ENCODE peak calls at places on chromosomes 11 and 22, in five cellular contexts. F is K562, N is BE2C, G is psoas muscle, K is GM20000. E is an unnamed sample.

GRCh38 chr11:131099746-131100145 is 183.5 kb upstream of the SNX19 start:
- DNase-seq in N (no peak), K (no peak), F (no peak), G (no peak), E (no peak)

GRCh38 chr11:9380773-9381172 is 3.7 kb upstream of the IPO7 start:
- DNase-seq in N (no peak), K (no peak), G (no peak), F (no peak), E (no peak)

GRCh38 chr22:21791635-21792625 is 56.3 kb upstream of the YPEL1 start:
- DNase-seq in K (peak), F (peak), N (no peak), G (no peak), E (no peak)

GRCh38 chr11:17479284-17480214 is 2.9 kb upstream of the ABCC8 start:
- DNase-seq in K (no peak), N (peak), F (peak), G (no peak), E (no peak)

GRCh38 chr22:36211237-36211881 is 9.8 kb upstream of the APOL4 start:
- DNase-seq in G (no peak), N (no peak), K (no peak), F (peak), E (no peak)

GRCh38 chr22:44575344-44576268 is 77.6 kb upstream of the RTL6 start:
- DNase-seq in G (no peak), K (no peak), N (no peak), F (no peak), E (no peak)

GRCh38 chr11:125272092-125272491 is 107.5 kb downstream of the PKNOX2 start:
- DNase-seq in K (no peak), G (no peak), N (no peak), F (no peak), E (no peak)

GRCh38 chr11:11969380-11970215 is 38.8 kb downstream of the DKK3 start:
- DNase-seq in K (no peak), G (no peak), F (no peak), N (no peak), E (no peak)

GRCh38 chr11:75495749-75496641 is 29.7 kb downstream of the GDPD5 start:
- DNase-seq in N (peak), F (peak), K (no peak), G (no peak), E (no peak)

GRCh38 chr11:132992838-132993680 is 539.2 kb downstream of the OPCML start:
- DNase-seq in N (no peak), F (no peak), K (no peak), G (no peak), E (no peak)

GRCh38 chr22:44093791-44094190 is 69.7 kb downstream of the PARVB start:
- DNase-seq in G (no peak), K (no peak), N (no peak), F (no peak), E (no peak)

GRCh38 chr22:45934659-45935341 is 42.2 kb downstream of the WNT7B start:
- DNase-seq in F (no peak), K (no peak), G (no peak), N (peak), E (peak)

GRCh38 chr22:45344339-45344738 is 34.6 kb downstream of the FAM118A start:
- DNase-seq in K (no peak), N (peak), F (peak), G (no peak), E (no peak)

GRCh38 chr11:111194789-111195188 is 50.7 kb upstream of the POU2AF2 start:
- DNase-seq in N (no peak), F (no peak), G (no peak), K (no peak), E (no peak)

GRCh38 chr22:37269930-37270678 is 12.2 kb upstream of the CYTH4 start:
- DNase-seq in G (no peak), F (no peak), N (no peak), K (no peak), E (no peak)

GRCh38 chr11:13834463-13834862 is 128.1 kb upstream of the SPON1 start:
- DNase-seq in F (peak), G (no peak), N (peak), K (no peak), E (no peak)

GRCh38 chr22:41217553-41218157 is 12.5 kb downstream of the L3MBTL2 start:
- DNase-seq in F (peak), N (peak), K (peak), G (peak), E (peak)

GRCh38 chr22:48153726-48154125 is 1391.3 kb downstream of the TBC1D22A start:
- DNase-seq in K (no peak), G (no peak), F (no peak), N (no peak), E (no peak)

GRCh38 chr11:119081682-119082081 is 3.0 kb upstream of the HMBS start:
- DNase-seq in K (no peak), G (no peak), F (no peak), N (no peak), E (no peak)

GRCh38 chr22:29039148-29039547 is 22.5 kb downstream of the C22orf31 start:
- DNase-seq in N (no peak), G (no peak), K (no peak), F (no peak), E (no peak)

GRCh38 chr11:125451400-125452124 is 44.5 kb downstream of the FEZ1 start:
- DNase-seq in F (peak), K (peak), G (peak), N (peak), E (no peak)

GRCh38 chr11:83681045-83681781 is 395.0 kb upstream of the CCDC90B start:
- DNase-seq in G (no peak), N (no peak), F (no peak), K (peak), E (no peak)

GRCh38 chr11:71474141-71474770 is 21.3 kb downstream of the NADSYN1 start:
- DNase-seq in K (no peak), G (no peak), N (no peak), F (no peak), E (no peak)

GRCh38 chr22:46446799-46447198 is 90.6 kb downstream of the CELSR1 start:
- DNase-seq in K (no peak), F (no peak), G (no peak), N (peak), E (no peak)

GRCh38 chr11:76791861-76792260 is 8.7 kb downstream of the TSKU start:
- DNase-seq in G (peak), K (no peak), F (no peak), N (no peak), E (peak)

GRCh38 chr11:17718510-17718962 is 835 bp upstream of the MYOD1 start:
- DNase-seq in N (no peak), G (no peak), K (no peak), F (no peak), E (no peak)

GRCh38 chr11:17693531-17693930 is 25.8 kb upstream of the MYOD1 start:
- DNase-seq in K (no peak), N (no peak), F (no peak), G (no peak), E (no peak)

GRCh38 chr11:118265954-118266353 is 1.9 kb upstream of the MPZL2 start:
- DNase-seq in F (no peak), K (no peak), N (no peak), G (peak), E (no peak)

GRCh38 chr11:107457205-107457557 is 444 bp downstream of the CWF19L2 start:
- DNase-seq in G (no peak), K (peak), N (no peak), F (peak), E (no peak)

GRCh38 chr11:17807034-17807433 is 72.5 kb downstream of the KCNC1 start:
- DNase-seq in G (no peak), N (no peak), F (no peak), K (no peak), E (no peak)

GRCh38 chr11:32178692-32179091 is 87.8 kb downstream of the RCN1 start:
- DNase-seq in K (no peak), G (no peak), N (no peak), F (no peak), E (no peak)

GRCh38 chr11:117087446-117087845 is 10.8 kb downstream of the SIK3 start:
- DNase-seq in K (no peak), G (no peak), N (no peak), F (peak), E (no peak)
- TF ChIP-seq CTCF in K (no peak), G (no peak), N (no peak), F (no peak), E (no peak)

DNA sequence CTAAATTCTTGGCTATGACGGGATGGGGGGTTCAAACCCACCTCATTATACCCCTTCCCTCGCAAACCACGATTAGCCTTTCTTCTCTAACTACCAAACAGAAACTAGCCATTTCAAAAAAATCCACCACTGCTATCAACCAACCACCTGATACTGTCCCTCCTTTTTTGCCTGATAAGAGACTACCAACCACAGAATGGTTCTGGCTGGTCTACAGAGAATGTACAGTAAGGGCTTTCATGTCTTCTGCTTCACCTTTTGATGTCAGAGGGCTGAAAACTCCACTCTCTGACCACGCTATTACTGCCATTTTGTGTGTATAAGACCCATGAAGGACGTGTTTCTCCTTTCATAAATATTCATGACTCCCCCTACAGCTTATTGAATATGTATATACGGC is 19.1 kb downstream of the RIC3 start:
- DNase-seq in N (no peak), G (no peak), K (no peak), F (no peak), E (no peak)
- TF ChIP-seq CTCF in N (no peak), G (no peak), K (no peak), F (no peak), E (no peak)

GRCh38 chr11:43582837-43583462 is 97.6 kb upstream of the HSD17B12 start:
- DNase-seq in F (no peak), G (no peak), K (no peak), N (no peak), E (no peak)

GRCh38 chr11:43582024-43582836 is 98.3 kb upstream of the HSD17B12 start:
- DNase-seq in N (no peak), F (no peak), G (no peak), K (no peak), E (no peak)

GRCh38 chr11:43583548-43583947 is 97.0 kb upstream of the HSD17B12 start:
- DNase-seq in G (no peak), N (no peak), F (no peak), K (no peak), E (no peak)

GRCh38 chr11:43589601-43590250 is 90.8 kb upstream of the HSD17B12 start:
- DNase-seq in N (no peak), G (no peak), F (no peak), K (no peak), E (no peak)

GRCh38 chr11:43585877-43586608 is 94.5 kb upstream of the HSD17B12 start:
- DNase-seq in F (peak), G (no peak), N (no peak), K (no peak), E (no peak)
- TF ChIP-seq CTCF in F (no peak), G (no peak), N (no peak), K (no peak), E (no peak)

DNA sequence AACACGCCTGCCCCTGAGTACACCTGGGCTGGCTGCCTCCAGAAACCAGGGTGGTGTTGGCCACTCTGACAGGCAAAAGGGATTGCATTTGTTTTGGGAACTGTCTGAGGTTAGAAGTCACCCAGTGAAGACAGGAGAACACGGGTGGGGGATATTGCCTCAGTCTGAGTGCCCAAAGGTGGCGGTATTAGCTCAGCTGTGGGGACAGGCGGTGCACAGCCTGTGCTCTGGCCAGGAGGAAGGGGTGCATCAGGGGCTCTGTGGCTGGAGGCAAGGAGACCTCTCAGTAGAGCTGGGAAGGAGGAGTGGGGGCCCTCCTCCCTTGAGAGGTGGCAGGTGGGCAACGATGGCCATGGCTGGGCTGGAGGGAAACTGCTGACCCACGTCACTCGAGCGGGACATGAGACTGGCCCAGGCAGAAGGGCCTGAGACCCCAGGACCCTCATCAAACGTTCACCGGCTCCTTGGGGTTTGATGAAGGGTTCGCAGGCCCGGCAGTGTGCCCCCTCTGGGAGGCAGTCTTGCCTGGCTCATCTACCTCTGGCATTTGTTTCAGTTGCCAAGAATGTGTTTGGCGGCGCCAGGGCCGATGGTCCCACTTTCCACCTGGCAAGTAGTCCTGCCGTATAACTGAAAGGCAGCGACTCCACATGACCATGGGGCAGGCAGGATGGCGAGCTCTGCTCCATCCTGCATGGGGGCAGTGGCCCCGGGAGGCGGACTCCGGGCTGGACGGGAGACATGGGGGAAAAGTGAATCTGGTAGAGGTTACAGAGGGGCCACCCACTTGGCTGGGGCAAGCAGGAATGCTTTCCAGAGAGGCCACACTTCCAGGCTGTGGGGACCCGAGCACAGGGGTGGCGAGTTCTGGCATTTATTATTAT is 52.8 kb upstream of the SMIM38 start:
- DNase-seq in F (peak), N (peak), K (no peak), G (no peak), E (no peak)
- TF ChIP-seq CTCF in F (peak), N (peak), K (no peak), G (no peak), E (peak)

DNA sequence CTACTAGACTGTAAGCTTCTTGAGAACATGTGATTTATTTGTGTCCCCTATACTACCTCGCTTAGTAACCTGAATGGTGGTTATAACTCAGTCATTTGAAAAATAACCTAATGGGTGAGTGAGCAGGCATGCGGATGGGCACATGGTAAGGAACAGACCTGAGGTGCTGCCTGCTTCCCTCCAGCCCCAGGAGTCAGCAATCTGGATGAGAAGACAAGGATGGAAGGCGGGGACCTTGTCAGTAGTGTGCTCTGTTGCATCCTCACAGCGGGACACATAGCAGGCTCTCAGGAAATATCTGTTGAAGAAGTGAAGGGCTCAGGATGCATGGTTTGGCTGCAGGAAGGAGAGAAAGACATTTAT is 108.6 kb downstream of the ZBTB16 start:
- DNase-seq in G (no peak), K (no peak), N (no peak), F (no peak), E (no peak)
- TF ChIP-seq CTCF in G (no peak), K (no peak), N (no peak), F (no peak), E (no peak)

DNA sequence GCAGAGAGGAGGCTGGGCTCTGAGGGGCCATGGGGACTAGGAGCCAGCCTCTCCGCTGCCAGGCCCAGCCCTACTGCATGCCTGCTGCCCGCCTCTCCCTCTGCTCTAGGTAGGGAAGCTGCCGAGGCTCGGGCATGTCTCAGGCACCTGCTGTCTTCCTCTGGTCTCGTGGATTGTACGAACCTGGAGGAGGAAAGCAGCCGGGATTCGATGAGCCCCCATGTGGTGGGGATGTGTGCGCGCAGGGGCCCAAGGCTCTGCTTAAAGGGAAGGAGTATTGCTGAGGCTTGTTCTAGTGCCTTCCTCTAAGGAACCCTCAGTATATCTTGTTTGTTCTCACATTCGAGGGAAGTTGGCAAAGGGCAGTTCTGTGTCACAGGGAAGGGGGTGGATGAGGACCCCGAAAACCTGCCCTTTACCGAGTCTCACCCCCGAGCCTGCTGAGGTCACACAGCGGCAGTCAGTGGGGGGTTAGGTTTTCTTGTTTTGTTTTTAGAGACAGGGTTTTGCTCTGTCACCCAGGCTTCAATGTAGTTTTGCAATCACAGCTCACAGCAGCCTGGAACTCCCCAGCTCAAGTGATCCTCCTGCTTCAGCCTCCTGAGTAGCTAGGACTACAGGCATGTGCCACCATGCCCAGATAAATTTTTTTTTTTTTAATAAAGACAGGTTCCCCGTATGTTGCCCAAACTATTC is 21.3 kb downstream of the DAGLA start:
- DNase-seq in F (peak), N (peak), K (no peak), G (no peak), E (no peak)
- TF ChIP-seq CTCF in F (peak), N (peak), K (no peak), G (peak), E (peak)

GRCh38 chr11:695606-696381 is at the start of gene TMEM80:
- DNase-seq in F (peak), G (peak), K (peak), N (peak), E (peak)
- TF ChIP-seq CTCF in F (no peak), G (no peak), K (no peak), N (no peak), E (no peak)

DNA sequence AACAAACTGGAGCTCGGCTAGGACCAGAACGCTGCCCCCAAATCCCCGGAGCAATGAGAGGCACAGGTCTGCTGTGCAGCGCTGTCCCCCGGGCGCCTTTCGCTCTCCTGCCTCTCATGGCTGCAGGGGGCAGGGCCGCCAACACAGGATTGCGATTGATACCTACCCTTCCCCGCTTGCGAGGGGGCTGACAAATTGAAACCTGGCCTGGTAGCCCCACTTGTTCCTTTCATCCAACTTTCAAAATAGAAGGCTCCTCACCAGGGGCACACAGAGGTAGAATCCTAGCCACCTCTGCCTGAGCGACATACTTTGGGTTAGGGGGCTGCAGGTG is 642 bp upstream of the CASTOR1 start:
- DNase-seq in G (no peak), F (no peak), N (no peak), K (no peak), E (no peak)
- TF ChIP-seq CTCF in G (no peak), F (no peak), N (no peak), K (no peak), E (no peak)

GRCh38 chr11:16341853-16342252 is 14.5 kb downstream of the SOX6 start:
- DNase-seq in F (no peak), G (no peak), N (no peak), K (no peak), E (no peak)
- TF ChIP-seq CTCF in F (no peak), G (no peak), N (no peak), K (no peak), E (no peak)